ENCODE peak calls at places on chromosome 20, in four cellular contexts. One of them, this sample, is unnamed.
A peak's percentile ranks its signal among the peaks of the same experiment; 100 is the strongest.

GRCh38 chr20:37075932-37076685 is 19.7 kb downstream of the RBL1 start:
- DNase-seq in upper lobe of left lung: no peak
- DNase-seq in HepG2: no peak
- DNase-seq in HCT116: no peak
- DNase-seq in this sample: no peak

GRCh38 chr20:37237656-37238055 is 24.0 kb downstream of the GHRH start:
- DNase-seq in upper lobe of left lung: no peak
- DNase-seq in HepG2: no peak
- DNase-seq in HCT116: no peak
- DNase-seq in this sample: no peak

GRCh38 chr20:22430154-22430745 is 154.1 kb downstream of the FOXA2 start:
- DNase-seq in upper lobe of left lung: no peak
- DNase-seq in HepG2: peak; percentile 92
- DNase-seq in HCT116: no peak
- DNase-seq in this sample: no peak

GRCh38 chr20:30892704-30893345 is 364.6 kb upstream of the DEFB115 start:
- DNase-seq in upper lobe of left lung: no peak
- DNase-seq in HepG2: no peak
- DNase-seq in HCT116: no peak
- DNase-seq in this sample: no peak

GRCh38 chr20:34075647-34076046 is 36.4 kb downstream of the EIF2S2 start:
- DNase-seq in upper lobe of left lung: peak; percentile 52
- DNase-seq in HepG2: no peak
- DNase-seq in HCT116: no peak
- DNase-seq in this sample: no peak

GRCh38 chr20:219290-220115 is 7.6 kb upstream of the DEFB129 start:
- DNase-seq in upper lobe of left lung: no peak
- DNase-seq in HepG2: peak; percentile 43
- DNase-seq in HCT116: peak; percentile 27
- DNase-seq in this sample: no peak

GRCh38 chr20:22568872-22569344 is 15.5 kb downstream of the FOXA2 start:
- DNase-seq in upper lobe of left lung: peak; percentile 85
- DNase-seq in HepG2: no peak
- DNase-seq in HCT116: no peak
- DNase-seq in this sample: no peak

GRCh38 chr20:32792316-32792715 is 27.4 kb upstream of the MAPRE1 start:
- DNase-seq in upper lobe of left lung: peak; percentile 48
- DNase-seq in HepG2: peak; percentile 75
- DNase-seq in HCT116: no peak
- DNase-seq in this sample: no peak

GRCh38 chr20:10679269-10679668 is 5.5 kb upstream of the JAG1 start:
- DNase-seq in upper lobe of left lung: no peak
- DNase-seq in HepG2: no peak
- DNase-seq in HCT116: no peak
- DNase-seq in this sample: no peak

GRCh38 chr20:46012926-46013825 is 4.5 kb downstream of the MMP9 start:
- DNase-seq in upper lobe of left lung: peak; percentile 77
- DNase-seq in HepG2: no peak
- DNase-seq in HCT116: no peak
- DNase-seq in this sample: no peak

GRCh38 chr20:46928580-46929132 is 34.0 kb downstream of the EYA2 start:
- DNase-seq in upper lobe of left lung: no peak
- DNase-seq in HepG2: no peak
- DNase-seq in HCT116: no peak
- DNase-seq in this sample: no peak

GRCh38 chr20:36873498-36874189 is 2.3 kb upstream of the TLDC2 start:
- DNase-seq in upper lobe of left lung: no peak
- DNase-seq in HepG2: no peak
- DNase-seq in HCT116: no peak
- DNase-seq in this sample: no peak

GRCh38 chr20:35007891-35008290 is 52.2 kb downstream of the MYH7B start:
- DNase-seq in upper lobe of left lung: no peak
- DNase-seq in HepG2: no peak
- DNase-seq in HCT116: no peak
- DNase-seq in this sample: no peak

GRCh38 chr20:29742699-29743100 is 1514.8 kb upstream of the DEFB115 start:
- DNase-seq in upper lobe of left lung: peak; percentile 62
- DNase-seq in HepG2: no peak
- DNase-seq in HCT116: no peak
- DNase-seq in this sample: no peak

GRCh38 chr20:32244150-32244823 is 33.2 kb upstream of the KIF3B start:
- DNase-seq in upper lobe of left lung: no peak
- DNase-seq in HepG2: peak; percentile 56
- DNase-seq in HCT116: no peak
- DNase-seq in this sample: no peak

GRCh38 chr20:35820715-35821114 is 48.9 kb downstream of the PHF20 start:
- DNase-seq in upper lobe of left lung: no peak
- DNase-seq in HepG2: no peak
- DNase-seq in HCT116: no peak
- DNase-seq in this sample: no peak

GRCh38 chr20:1761116-1761515 is 103.5 kb upstream of the SIRPG start:
- DNase-seq in upper lobe of left lung: no peak
- DNase-seq in HepG2: no peak
- DNase-seq in HCT116: peak; percentile 13
- DNase-seq in this sample: no peak

GRCh38 chr20:25368526-25368925 is 22.1 kb downstream of the ABHD12 start:
- DNase-seq in upper lobe of left lung: no peak
- DNase-seq in HepG2: no peak
- DNase-seq in HCT116: no peak
- DNase-seq in this sample: no peak

GRCh38 chr20:57747889-57748456 is 38.2 kb upstream of the PMEPA1 start:
- DNase-seq in upper lobe of left lung: peak; percentile 61
- DNase-seq in HepG2: no peak
- DNase-seq in HCT116: no peak
- DNase-seq in this sample: no peak

GRCh38 chr20:57749131-57749690 is 39.4 kb upstream of the PMEPA1 start:
- DNase-seq in upper lobe of left lung: peak; percentile 79
- DNase-seq in HepG2: no peak
- DNase-seq in HCT116: no peak
- DNase-seq in this sample: no peak

GRCh38 chr20:57748601-57749130 is 38.9 kb upstream of the PMEPA1 start:
- DNase-seq in upper lobe of left lung: peak; percentile 93
- DNase-seq in HepG2: peak; percentile 38
- DNase-seq in HCT116: peak; percentile 24
- DNase-seq in this sample: peak; percentile 76

GRCh38 chr20:57751411-57751810 is 41.6 kb upstream of the PMEPA1 start:
- DNase-seq in upper lobe of left lung: no peak
- DNase-seq in HepG2: no peak
- DNase-seq in HCT116: no peak
- DNase-seq in this sample: no peak

DNA sequence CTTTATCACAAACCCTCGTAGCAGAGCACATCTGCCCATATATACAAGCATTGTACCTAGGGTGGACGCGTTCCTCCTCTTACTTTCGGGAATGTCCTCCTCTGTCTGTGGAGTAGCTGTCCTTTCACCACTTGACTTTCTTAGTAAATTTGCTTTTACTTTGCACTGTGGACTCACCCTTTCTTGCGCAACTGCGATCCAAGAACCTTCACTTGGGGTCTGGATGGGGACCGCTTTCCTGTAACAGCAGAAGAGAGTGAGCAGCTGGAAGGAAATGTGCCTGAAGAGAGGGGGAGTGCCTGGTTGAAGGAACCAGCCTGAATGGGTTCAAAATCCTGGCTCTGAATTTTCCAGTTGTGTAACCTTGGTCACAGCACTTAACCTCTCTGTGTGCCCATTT is 40.0 kb upstream of the PMEPA1 start:
- DNase-seq in upper lobe of left lung: no peak
- DNase-seq in HepG2: no peak
- DNase-seq in HCT116: no peak
- DNase-seq in this sample: no peak
- H3K27ac ChIP-seq in upper lobe of left lung: peak overlapping the region; percentile 87
- H3K27ac ChIP-seq in HepG2: no peak overlapping the region
- H3K27ac ChIP-seq in HCT116: no peak overlapping the region
- H3K27ac ChIP-seq in this sample: peak overlapping the region; percentile 80

DNA sequence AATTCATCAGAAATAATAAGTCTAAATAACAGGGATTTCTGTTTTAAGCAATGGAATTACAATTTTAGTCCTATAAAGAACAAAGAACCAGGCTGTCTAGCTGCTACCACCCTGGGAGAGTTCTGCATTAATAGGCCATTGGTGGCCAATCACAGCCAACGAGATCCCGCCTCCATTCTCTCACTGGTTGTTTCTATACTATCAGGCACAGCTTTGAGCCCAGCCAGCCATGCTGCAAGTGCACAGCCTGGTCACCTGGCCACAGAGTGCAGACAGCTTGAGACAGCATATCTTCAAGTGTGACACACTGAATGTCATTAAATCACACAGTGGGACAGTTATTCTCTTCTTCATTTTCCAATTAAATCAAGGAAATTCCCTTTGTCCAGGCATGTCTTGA is 16.1 kb upstream of the RAB22A start:
- DNase-seq in upper lobe of left lung: no peak
- DNase-seq in HepG2: peak; percentile 28
- DNase-seq in HCT116: no peak
- DNase-seq in this sample: no peak
- TF ChIP-seq POLR2AphosphoS5 in upper lobe of left lung: no peak
- TF ChIP-seq POLR2AphosphoS5 in HepG2: no peak
- TF ChIP-seq POLR2AphosphoS5 in HCT116: no peak
- TF ChIP-seq POLR2AphosphoS5 in this sample: no peak

DNA sequence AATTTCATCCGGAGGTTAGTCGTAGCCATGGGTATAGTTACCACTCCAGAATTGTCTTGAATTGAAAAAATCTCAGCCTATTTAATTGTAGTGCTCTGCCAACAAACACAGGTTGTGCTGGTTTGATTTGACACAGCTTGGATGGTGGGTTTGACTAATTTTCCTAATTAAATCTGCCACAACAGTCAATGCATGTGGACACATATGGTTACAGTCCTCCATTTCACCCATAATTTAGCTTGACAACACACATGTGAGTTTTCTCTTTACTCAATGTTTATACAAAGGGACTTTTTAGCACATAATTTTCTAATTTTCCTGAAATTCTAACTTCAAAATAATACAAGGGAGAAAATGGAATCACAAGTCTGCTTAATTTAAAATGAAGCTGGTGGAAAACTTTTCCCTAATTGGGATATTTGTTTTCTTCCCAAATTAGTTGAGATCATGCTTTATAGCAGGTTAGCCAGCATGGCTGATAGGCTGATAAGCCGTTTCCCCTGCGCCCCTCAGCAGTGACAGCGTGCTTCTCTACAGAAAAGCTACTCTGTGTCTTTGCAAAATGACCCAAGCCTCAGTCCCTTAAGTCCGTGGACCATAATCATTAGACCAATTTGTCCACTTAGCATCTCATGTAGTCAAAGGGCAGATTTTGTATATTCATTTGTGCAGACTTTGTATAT is 463.5 kb upstream of the FLRT3 start:
- DNase-seq in upper lobe of left lung: no peak
- DNase-seq in HepG2: no peak
- DNase-seq in HCT116: no peak
- DNase-seq in this sample: no peak
- H3K4me3 ChIP-seq in upper lobe of left lung: no peak overlapping the region
- H3K4me3 ChIP-seq in HepG2: no peak overlapping the region
- H3K4me3 ChIP-seq in HCT116: no peak overlapping the region
- H3K4me3 ChIP-seq in this sample: no peak overlapping the region

GRCh38 chr20:62350098-62350628 is 16.9 kb downstream of the LAMA5 start:
- DNase-seq in upper lobe of left lung: peak; percentile 80
- DNase-seq in HepG2: no peak
- DNase-seq in HCT116: peak; percentile 87
- DNase-seq in this sample: peak; percentile 90
- H3K27ac ChIP-seq in upper lobe of left lung: peak overlapping the region; percentile 15
- H3K27ac ChIP-seq in HepG2: peak overlapping the region; percentile 6
- H3K27ac ChIP-seq in HCT116: peak overlapping the region; percentile 99
- H3K27ac ChIP-seq in this sample: peak overlapping the region; percentile 41

GRCh38 chr20:49418156-49418555 is 64.3 kb downstream of the KCNB1 start:
- DNase-seq in upper lobe of left lung: no peak
- DNase-seq in HepG2: no peak
- DNase-seq in HCT116: no peak
- DNase-seq in this sample: no peak

GRCh38 chr20:49419785-49420184 is 62.7 kb downstream of the KCNB1 start:
- DNase-seq in upper lobe of left lung: no peak
- DNase-seq in HepG2: no peak
- DNase-seq in HCT116: no peak
- DNase-seq in this sample: no peak

GRCh38 chr20:49420292-49420691 is 62.2 kb downstream of the KCNB1 start:
- DNase-seq in upper lobe of left lung: no peak
- DNase-seq in HepG2: no peak
- DNase-seq in HCT116: no peak
- DNase-seq in this sample: peak; percentile 58

GRCh38 chr20:49420811-49421295 is 61.6 kb downstream of the KCNB1 start:
- DNase-seq in upper lobe of left lung: no peak
- DNase-seq in HepG2: no peak
- DNase-seq in HCT116: no peak
- DNase-seq in this sample: no peak

DNA sequence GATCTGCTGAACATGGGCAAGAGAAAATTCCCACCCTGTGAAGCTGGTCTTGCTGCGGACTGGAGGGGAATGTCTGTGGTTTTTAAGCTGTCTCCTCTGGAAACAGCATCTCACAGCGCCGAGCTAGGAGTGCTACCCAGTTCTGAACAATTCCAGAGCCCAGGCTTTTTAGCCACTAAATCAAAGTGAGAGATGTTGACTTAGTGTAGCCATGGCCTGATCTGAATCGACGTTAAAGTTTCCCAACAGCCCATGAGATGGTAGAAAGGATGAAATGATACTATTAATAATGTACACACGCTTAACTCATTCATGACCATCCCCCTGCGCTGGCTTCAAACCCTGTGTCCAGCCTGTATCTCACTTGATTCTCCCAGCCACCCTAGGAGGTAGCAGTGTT is 63.6 kb downstream of the KCNB1 start:
- DNase-seq in upper lobe of left lung: no peak
- DNase-seq in HepG2: no peak
- DNase-seq in HCT116: no peak
- DNase-seq in this sample: no peak
- TF ChIP-seq POLR2AphosphoS5 in upper lobe of left lung: no peak
- TF ChIP-seq POLR2AphosphoS5 in HepG2: no peak
- TF ChIP-seq POLR2AphosphoS5 in HCT116: no peak
- TF ChIP-seq POLR2AphosphoS5 in this sample: no peak